ENCODE peak calls at places on chromosomes 6 and 20, in four cellular contexts. X, M, Q and Z are unnamed samples.

GRCh38 chr6:139882234-139882633 is 507.8 kb upstream of the CITED2 start:
- DNase-seq in Q (no peak), X (no peak), M (no peak), Z (no peak)

GRCh38 chr20:58330692-58331091 is 21.2 kb downstream of the RAB22A start:
- DNase-seq in X (no peak), M (no peak), Q (no peak), Z (no peak)

GRCh38 chr20:8330785-8331699 is 199.0 kb downstream of the PLCB1 start:
- DNase-seq in M (peak), X (no peak), Q (no peak), Z (no peak)

GRCh38 chr6:13614126-13614925 is 809 bp upstream of the NOL7 start:
- DNase-seq in X (peak), Q (no peak), M (peak), Z (no peak)

GRCh38 chr6:15531973-15532372 is 130.9 kb downstream of the DTNBP1 start:
- DNase-seq in X (no peak), Q (no peak), M (no peak), Z (no peak)

GRCh38 chr6:38673397-38674165 is 29.4 kb downstream of the GLO1 start:
- DNase-seq in M (no peak), Q (no peak), X (no peak), Z (no peak)

GRCh38 chr20:32129863-32130262 is 20.3 kb downstream of the TM9SF4 start:
- DNase-seq in M (no peak), X (no peak), Q (no peak), Z (no peak)

GRCh38 chr6:5679271-5679670 is 327.5 kb downstream of the NRN1 start:
- DNase-seq in M (no peak), X (no peak), Q (no peak), Z (no peak)

GRCh38 chr6:134873500-134874388 is 76.2 kb downstream of the ALDH8A1 start:
- DNase-seq in M (no peak), Q (no peak), X (no peak), Z (no peak)